ENCODE peak calls at places on chromosomes 4 and X, in seven cellular contexts. One of them, this sample, is unnamed.

GRCh38 chrX:134669378-134670098 is 11.3 kb upstream of the PLAC1 start:
- DNase-seq in colonic mucosa: no peak
- DNase-seq in RKO: no peak
- DNase-seq in caudate nucleus: no peak
- DNase-seq in ureter: no peak
- DNase-seq in neural progenitor cell: no peak
- DNase-seq in stimulated activated naive CD8-positive, alpha-beta T cell treated with anti-CD3 and anti-CD28 coated beads, Interleukin-15, Interleukin-2, amounts not matched to agents 100 U/mL and 50 U/mL, for 24 hours: no peak
- DNase-seq in this sample: peak

GRCh38 chrX:46961574-46962279 is 49.5 kb downstream of the JADE3 start:
- DNase-seq in stimulated activated naive CD8-positive, alpha-beta T cell treated with anti-CD3 and anti-CD28 coated beads, Interleukin-15, Interleukin-2, amounts not matched to agents 100 U/mL and 50 U/mL, for 24 hours: no peak
- DNase-seq in caudate nucleus: no peak
- DNase-seq in RKO: no peak
- DNase-seq in ureter: no peak
- DNase-seq in colonic mucosa: no peak
- DNase-seq in neural progenitor cell: peak
- DNase-seq in this sample: no peak

GRCh38 chr4:174764105-174764729 is 64.8 kb downstream of the GLRA3 start:
- DNase-seq in ureter: no peak
- DNase-seq in neural progenitor cell: peak
- DNase-seq in colonic mucosa: no peak
- DNase-seq in caudate nucleus: no peak
- DNase-seq in RKO: peak
- DNase-seq in stimulated activated naive CD8-positive, alpha-beta T cell treated with anti-CD3 and anti-CD28 coated beads, Interleukin-15, Interleukin-2, amounts not matched to agents 100 U/mL and 50 U/mL, for 24 hours: no peak
- DNase-seq in this sample: no peak

GRCh38 chrX:96566856-96567255 is 117.8 kb upstream of the DIAPH2 start:
- DNase-seq in stimulated activated naive CD8-positive, alpha-beta T cell treated with anti-CD3 and anti-CD28 coated beads, Interleukin-15, Interleukin-2, amounts not matched to agents 100 U/mL and 50 U/mL, for 24 hours: no peak
- DNase-seq in RKO: no peak
- DNase-seq in neural progenitor cell: no peak
- DNase-seq in colonic mucosa: no peak
- DNase-seq in ureter: no peak
- DNase-seq in caudate nucleus: no peak
- DNase-seq in this sample: no peak

GRCh38 chr4:155403886-155404285 is 27.1 kb upstream of the MAP9 start:
- DNase-seq in ureter: no peak
- DNase-seq in colonic mucosa: no peak
- DNase-seq in caudate nucleus: no peak
- DNase-seq in stimulated activated naive CD8-positive, alpha-beta T cell treated with anti-CD3 and anti-CD28 coated beads, Interleukin-15, Interleukin-2, amounts not matched to agents 100 U/mL and 50 U/mL, for 24 hours: no peak
- DNase-seq in neural progenitor cell: peak
- DNase-seq in RKO: peak
- DNase-seq in this sample: no peak

GRCh38 chr4:108398326-108398725 is 222.1 kb upstream of the RPL34 start:
- DNase-seq in ureter: no peak
- DNase-seq in caudate nucleus: no peak
- DNase-seq in RKO: no peak
- DNase-seq in neural progenitor cell: peak
- DNase-seq in colonic mucosa: no peak
- DNase-seq in stimulated activated naive CD8-positive, alpha-beta T cell treated with anti-CD3 and anti-CD28 coated beads, Interleukin-15, Interleukin-2, amounts not matched to agents 100 U/mL and 50 U/mL, for 24 hours: no peak
- DNase-seq in this sample: peak

GRCh38 chr4:148225639-148226038 is 216.6 kb downstream of the NR3C2 start:
- DNase-seq in caudate nucleus: no peak
- DNase-seq in ureter: no peak
- DNase-seq in stimulated activated naive CD8-positive, alpha-beta T cell treated with anti-CD3 and anti-CD28 coated beads, Interleukin-15, Interleukin-2, amounts not matched to agents 100 U/mL and 50 U/mL, for 24 hours: no peak
- DNase-seq in RKO: no peak
- DNase-seq in neural progenitor cell: no peak
- DNase-seq in colonic mucosa: no peak
- DNase-seq in this sample: no peak

GRCh38 chr4:114474401-114474800 is 124.2 kb upstream of the UGT8 start:
- DNase-seq in ureter: no peak
- DNase-seq in caudate nucleus: no peak
- DNase-seq in stimulated activated naive CD8-positive, alpha-beta T cell treated with anti-CD3 and anti-CD28 coated beads, Interleukin-15, Interleukin-2, amounts not matched to agents 100 U/mL and 50 U/mL, for 24 hours: no peak
- DNase-seq in RKO: no peak
- DNase-seq in neural progenitor cell: no peak
- DNase-seq in colonic mucosa: no peak
- DNase-seq in this sample: no peak

GRCh38 chr4:154471924-154472323 is 19.7 kb downstream of the DCHS2 start:
- DNase-seq in caudate nucleus: no peak
- DNase-seq in RKO: no peak
- DNase-seq in colonic mucosa: no peak
- DNase-seq in stimulated activated naive CD8-positive, alpha-beta T cell treated with anti-CD3 and anti-CD28 coated beads, Interleukin-15, Interleukin-2, amounts not matched to agents 100 U/mL and 50 U/mL, for 24 hours: no peak
- DNase-seq in ureter: no peak
- DNase-seq in neural progenitor cell: no peak
- DNase-seq in this sample: no peak

GRCh38 chr4:6594826-6595355 is 19.9 kb downstream of the MAN2B2 start:
- DNase-seq in caudate nucleus: no peak
- DNase-seq in stimulated activated naive CD8-positive, alpha-beta T cell treated with anti-CD3 and anti-CD28 coated beads, Interleukin-15, Interleukin-2, amounts not matched to agents 100 U/mL and 50 U/mL, for 24 hours: no peak
- DNase-seq in RKO: peak
- DNase-seq in colonic mucosa: no peak
- DNase-seq in ureter: no peak
- DNase-seq in neural progenitor cell: no peak
- DNase-seq in this sample: no peak

GRCh38 chr4:97560009-97560408 is 583.3 kb downstream of the STPG2 start:
- DNase-seq in ureter: no peak
- DNase-seq in neural progenitor cell: no peak
- DNase-seq in stimulated activated naive CD8-positive, alpha-beta T cell treated with anti-CD3 and anti-CD28 coated beads, Interleukin-15, Interleukin-2, amounts not matched to agents 100 U/mL and 50 U/mL, for 24 hours: no peak
- DNase-seq in RKO: no peak
- DNase-seq in caudate nucleus: no peak
- DNase-seq in colonic mucosa: no peak
- DNase-seq in this sample: no peak

GRCh38 chrX:132708529-132708928 is 219.7 kb upstream of the MBNL3 start:
- DNase-seq in caudate nucleus: no peak
- DNase-seq in neural progenitor cell: no peak
- DNase-seq in ureter: no peak
- DNase-seq in stimulated activated naive CD8-positive, alpha-beta T cell treated with anti-CD3 and anti-CD28 coated beads, Interleukin-15, Interleukin-2, amounts not matched to agents 100 U/mL and 50 U/mL, for 24 hours: no peak
- DNase-seq in colonic mucosa: no peak
- DNase-seq in RKO: no peak
- DNase-seq in this sample: no peak

GRCh38 chr4:2902126-2902525 is 58.5 kb downstream of the ADD1 start:
- DNase-seq in neural progenitor cell: no peak
- DNase-seq in RKO: no peak
- DNase-seq in colonic mucosa: no peak
- DNase-seq in ureter: no peak
- DNase-seq in stimulated activated naive CD8-positive, alpha-beta T cell treated with anti-CD3 and anti-CD28 coated beads, Interleukin-15, Interleukin-2, amounts not matched to agents 100 U/mL and 50 U/mL, for 24 hours: no peak
- DNase-seq in caudate nucleus: no peak
- DNase-seq in this sample: no peak

GRCh38 chrX:19883878-19884277 is 3.5 kb downstream of the SH3KBP1 start:
- DNase-seq in colonic mucosa: no peak
- DNase-seq in neural progenitor cell: no peak
- DNase-seq in RKO: no peak
- DNase-seq in caudate nucleus: no peak
- DNase-seq in ureter: no peak
- DNase-seq in stimulated activated naive CD8-positive, alpha-beta T cell treated with anti-CD3 and anti-CD28 coated beads, Interleukin-15, Interleukin-2, amounts not matched to agents 100 U/mL and 50 U/mL, for 24 hours: peak
- DNase-seq in this sample: peak

This sample was measured in islet precursor cell.